ENCODE peak calls at places on chromosomes 1 and 21, in six cellular contexts. One of them, this sample, is unnamed.

GRCh38 chr1:4003846-4004505 is 103.9 kb upstream of the C1orf174 start:
- DNase-seq in colonic mucosa: no peak
- DNase-seq in CD8-positive, alpha-beta memory T cell: no peak
- DNase-seq in psoas muscle: no peak
- DNase-seq in GM23338: no peak
- DNase-seq in substantia nigra: no peak
- DNase-seq in this sample: peak; percentile 28

GRCh38 chr1:9249263-9249533 is 14.6 kb downstream of the H6PD start:
- DNase-seq in colonic mucosa: no peak
- DNase-seq in CD8-positive, alpha-beta memory T cell: no peak
- DNase-seq in psoas muscle: no peak
- DNase-seq in GM23338: no peak
- DNase-seq in substantia nigra: no peak
- DNase-seq in this sample: no peak

GRCh38 chr1:224109981-224110380 is 3.9 kb upstream of the FBXO28 start:
- DNase-seq in colonic mucosa: no peak
- DNase-seq in CD8-positive, alpha-beta memory T cell: no peak
- DNase-seq in psoas muscle: no peak
- DNase-seq in GM23338: no peak
- DNase-seq in substantia nigra: no peak
- DNase-seq in this sample: no peak

GRCh38 chr1:19710825-19711611 is 46.3 kb downstream of the HTR6 start:
- DNase-seq in colonic mucosa: no peak
- DNase-seq in CD8-positive, alpha-beta memory T cell: no peak
- DNase-seq in psoas muscle: no peak
- DNase-seq in GM23338: no peak
- DNase-seq in substantia nigra: no peak
- DNase-seq in this sample: no peak

GRCh38 chr1:22122273-22123070 is 20.4 kb downstream of the WNT4 start:
- DNase-seq in colonic mucosa: no peak
- DNase-seq in CD8-positive, alpha-beta memory T cell: no peak
- DNase-seq in psoas muscle: no peak
- DNase-seq in GM23338: no peak
- DNase-seq in substantia nigra: peak; percentile 45
- DNase-seq in this sample: peak; percentile 64

GRCh38 chr1:54137532-54138061 is 15.2 kb downstream of the CDCP2 start:
- DNase-seq in colonic mucosa: no peak
- DNase-seq in CD8-positive, alpha-beta memory T cell: no peak
- DNase-seq in psoas muscle: no peak
- DNase-seq in GM23338: no peak
- DNase-seq in substantia nigra: no peak
- DNase-seq in this sample: no peak

GRCh38 chr1:201240171-201240570 is 43.1 kb upstream of the PKP1 start:
- DNase-seq in colonic mucosa: no peak
- DNase-seq in CD8-positive, alpha-beta memory T cell: no peak
- DNase-seq in psoas muscle: no peak
- DNase-seq in GM23338: no peak
- DNase-seq in substantia nigra: no peak
- DNase-seq in this sample: no peak

GRCh38 chr1:202216691-202217090 is 23.1 kb downstream of the LGR6 start:
- DNase-seq in colonic mucosa: no peak
- DNase-seq in CD8-positive, alpha-beta memory T cell: no peak
- DNase-seq in psoas muscle: no peak
- DNase-seq in GM23338: no peak
- DNase-seq in substantia nigra: peak; percentile 23
- DNase-seq in this sample: no peak

GRCh38 chr1:227673441-227673840 is 61.7 kb downstream of the JMJD4 start:
- DNase-seq in colonic mucosa: no peak
- DNase-seq in CD8-positive, alpha-beta memory T cell: no peak
- DNase-seq in psoas muscle: no peak
- DNase-seq in GM23338: no peak
- DNase-seq in substantia nigra: no peak
- DNase-seq in this sample: no peak

GRCh38 chr21:37459575-37459974 is 93.0 kb downstream of the DYRK1A start:
- DNase-seq in colonic mucosa: no peak
- DNase-seq in CD8-positive, alpha-beta memory T cell: no peak
- DNase-seq in psoas muscle: no peak
- DNase-seq in GM23338: no peak
- DNase-seq in substantia nigra: no peak
- DNase-seq in this sample: no peak
- H3K27ac ChIP-seq in colonic mucosa: no peak overlapping the region
- H3K27ac ChIP-seq in CD8-positive, alpha-beta memory T cell: no peak overlapping the region
- H3K27ac ChIP-seq in psoas muscle: peak overlapping the region; percentile 80
- H3K27ac ChIP-seq in GM23338: no peak overlapping the region
- H3K27ac ChIP-seq in substantia nigra: no peak overlapping the region
- H3K27ac ChIP-seq in this sample: no peak overlapping the region

GRCh38 chr1:71083271-71083670 is 2.4 kb upstream of the ZRANB2 start:
- DNase-seq in colonic mucosa: no peak
- DNase-seq in CD8-positive, alpha-beta memory T cell: no peak
- DNase-seq in psoas muscle: no peak
- DNase-seq in GM23338: no peak
- DNase-seq in substantia nigra: peak; percentile 10
- DNase-seq in this sample: no peak

GRCh38 chr1:71086331-71086730 is 5.5 kb upstream of the ZRANB2 start:
- DNase-seq in colonic mucosa: no peak
- DNase-seq in CD8-positive, alpha-beta memory T cell: no peak
- DNase-seq in psoas muscle: no peak
- DNase-seq in GM23338: no peak
- DNase-seq in substantia nigra: no peak
- DNase-seq in this sample: no peak

GRCh38 chr1:71080782-71081696 is at the start of gene ZRANB2:
- DNase-seq in colonic mucosa: peak; percentile 95
- DNase-seq in CD8-positive, alpha-beta memory T cell: peak; percentile 94
- DNase-seq in psoas muscle: peak; percentile 90
- DNase-seq in GM23338: peak; percentile 98
- DNase-seq in substantia nigra: peak; percentile 85
- DNase-seq in this sample: peak; percentile 92

GRCh38 chr1:71080178-71080781 is 555 bp downstream of the ZRANB2 start:
- DNase-seq in colonic mucosa: peak; percentile 32
- DNase-seq in CD8-positive, alpha-beta memory T cell: no peak
- DNase-seq in psoas muscle: no peak
- DNase-seq in GM23338: peak; percentile 44
- DNase-seq in substantia nigra: no peak
- DNase-seq in this sample: no peak

GRCh38 chr1:71081697-71082080 is 854 bp upstream of the ZRANB2 start:
- DNase-seq in colonic mucosa: no peak
- DNase-seq in CD8-positive, alpha-beta memory T cell: no peak
- DNase-seq in psoas muscle: no peak
- DNase-seq in GM23338: peak; percentile 40
- DNase-seq in substantia nigra: no peak
- DNase-seq in this sample: no peak
- H3K27ac ChIP-seq in colonic mucosa: peak overlapping the region; percentile 89
- H3K27ac ChIP-seq in CD8-positive, alpha-beta memory T cell: peak overlapping the region; percentile 96
- H3K27ac ChIP-seq in psoas muscle: peak overlapping the region; percentile 90
- H3K27ac ChIP-seq in GM23338: no peak overlapping the region
- H3K27ac ChIP-seq in substantia nigra: no peak overlapping the region
- H3K27ac ChIP-seq in this sample: peak overlapping the region; percentile 91

DNA sequence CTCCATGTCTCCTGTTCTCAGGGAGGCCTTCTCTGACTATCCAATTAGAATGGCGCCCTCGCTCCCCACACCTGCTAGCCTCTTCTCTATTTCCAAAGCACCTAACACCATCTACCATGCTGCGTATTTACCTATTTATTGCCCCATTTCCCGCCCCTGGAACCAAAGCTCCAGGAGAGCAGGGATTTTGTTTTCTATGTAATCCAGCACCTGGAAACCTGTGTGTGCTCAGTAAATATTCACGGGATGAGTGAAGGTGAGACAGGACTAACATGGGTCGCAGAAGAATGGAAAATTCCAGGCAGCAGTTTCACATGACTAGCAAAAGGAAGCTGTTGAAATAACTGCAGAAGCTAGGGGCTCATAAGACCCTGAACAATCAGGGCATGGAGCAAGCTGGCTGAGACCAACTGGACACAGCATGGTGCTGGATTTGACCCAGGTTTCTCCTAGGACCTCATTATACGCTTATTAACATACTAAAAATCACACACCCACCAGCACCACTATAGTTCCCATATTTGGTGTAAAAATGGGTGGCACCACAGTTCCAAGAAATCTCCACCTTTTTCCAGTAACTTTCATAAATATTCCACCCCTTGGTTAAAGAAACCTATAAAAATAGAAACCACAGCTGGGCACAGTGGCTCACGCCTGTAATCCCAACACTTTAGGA is 15.1 kb upstream of the TENT5B start:
- DNase-seq in colonic mucosa: no peak
- DNase-seq in CD8-positive, alpha-beta memory T cell: no peak
- DNase-seq in psoas muscle: no peak
- DNase-seq in GM23338: no peak
- DNase-seq in substantia nigra: no peak
- DNase-seq in this sample: no peak
- H3K27ac ChIP-seq in colonic mucosa: peak overlapping the region; percentile 47
- H3K27ac ChIP-seq in CD8-positive, alpha-beta memory T cell: peak overlapping the region; percentile 61
- H3K27ac ChIP-seq in psoas muscle: no peak overlapping the region
- H3K27ac ChIP-seq in GM23338: peak overlapping the region; percentile 47
- H3K27ac ChIP-seq in substantia nigra: no peak overlapping the region
- H3K27ac ChIP-seq in this sample: peak overlapping the region; percentile 65

GRCh38 chr1:61496501-61496900 is 228.4 kb downstream of the TM2D1 start:
- DNase-seq in colonic mucosa: no peak
- DNase-seq in CD8-positive, alpha-beta memory T cell: no peak
- DNase-seq in psoas muscle: no peak
- DNase-seq in GM23338: no peak
- DNase-seq in substantia nigra: no peak
- DNase-seq in this sample: no peak
- H3K27ac ChIP-seq in colonic mucosa: no peak overlapping the region
- H3K27ac ChIP-seq in CD8-positive, alpha-beta memory T cell: no peak overlapping the region
- H3K27ac ChIP-seq in psoas muscle: no peak overlapping the region
- H3K27ac ChIP-seq in GM23338: no peak overlapping the region
- H3K27ac ChIP-seq in substantia nigra: no peak overlapping the region
- H3K27ac ChIP-seq in this sample: no peak overlapping the region

DNA sequence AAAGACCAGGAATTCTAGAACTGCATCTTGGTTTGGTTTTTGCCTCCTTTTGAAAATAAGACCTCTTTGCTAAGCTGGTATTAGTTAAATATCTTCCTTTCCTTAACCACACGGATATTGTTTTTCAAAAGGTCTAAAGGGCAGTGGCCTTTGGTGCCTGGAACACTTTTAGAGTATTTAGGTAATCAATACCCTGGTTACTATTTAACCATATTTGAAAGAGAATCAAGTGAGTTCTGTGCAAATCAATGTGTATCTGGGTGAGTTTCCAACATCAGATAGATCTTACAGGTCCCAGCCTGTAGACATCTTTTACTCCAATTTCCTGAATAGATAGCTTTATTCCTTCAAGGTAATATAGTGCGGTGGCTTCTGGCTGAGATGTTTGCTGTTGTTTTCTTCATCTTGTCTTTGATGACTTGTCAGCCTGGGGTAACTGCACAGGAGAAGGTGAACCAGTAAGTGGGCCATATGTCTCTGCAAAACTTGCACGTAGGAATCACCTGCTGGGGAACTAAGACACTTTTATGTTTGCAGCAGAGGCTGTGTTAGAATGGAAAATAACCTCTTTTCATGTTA is at the start of gene C8A:
- DNase-seq in colonic mucosa: no peak
- DNase-seq in CD8-positive, alpha-beta memory T cell: no peak
- DNase-seq in psoas muscle: no peak
- DNase-seq in GM23338: no peak
- DNase-seq in substantia nigra: no peak
- DNase-seq in this sample: no peak
- H3K27ac ChIP-seq in colonic mucosa: no peak within 1 kb of the TSS
- H3K27ac ChIP-seq in CD8-positive, alpha-beta memory T cell: no peak within 1 kb of the TSS
- H3K27ac ChIP-seq in psoas muscle: no peak within 1 kb of the TSS
- H3K27ac ChIP-seq in GM23338: no peak within 1 kb of the TSS
- H3K27ac ChIP-seq in substantia nigra: no peak within 1 kb of the TSS
- H3K27ac ChIP-seq in this sample: no peak within 1 kb of the TSS

DNA sequence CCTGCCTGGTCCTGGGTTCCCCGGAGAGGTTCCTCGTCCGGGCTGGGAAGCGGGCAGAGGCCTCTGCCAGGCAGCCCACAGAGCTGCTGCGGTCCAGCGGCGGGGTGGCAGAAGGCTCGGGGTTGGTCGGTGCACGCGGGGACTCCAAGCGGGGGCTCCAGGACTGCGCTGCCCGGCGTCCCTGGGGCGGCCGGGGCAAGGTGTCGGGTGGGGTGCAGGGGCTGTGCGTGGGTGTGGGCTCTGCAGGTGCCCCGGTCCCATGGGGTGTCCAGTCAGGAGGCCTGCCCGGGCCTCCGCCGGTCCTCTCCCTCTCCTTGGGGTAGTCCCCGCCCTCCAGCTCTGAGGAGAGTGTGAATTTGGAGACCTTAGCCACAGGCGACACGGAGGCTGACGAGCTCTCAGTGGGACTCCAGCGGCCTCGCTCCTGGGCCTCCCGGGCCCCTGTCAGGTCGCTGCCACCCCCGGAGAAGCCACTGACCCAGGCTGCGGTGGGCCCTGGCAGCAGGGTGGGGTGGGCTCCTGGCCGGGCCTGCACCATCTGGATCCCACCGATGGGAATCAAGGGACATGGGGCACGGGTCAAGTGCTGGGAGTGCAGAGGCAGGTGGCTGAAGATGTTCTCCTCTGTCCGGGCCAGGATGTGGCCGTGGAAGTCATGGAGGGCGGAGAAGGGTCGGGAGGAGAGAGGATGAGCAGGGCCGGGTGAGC is 26.2 kb upstream of the EDN2 start:
- DNase-seq in colonic mucosa: no peak
- DNase-seq in CD8-positive, alpha-beta memory T cell: no peak
- DNase-seq in psoas muscle: no peak
- DNase-seq in GM23338: no peak
- DNase-seq in substantia nigra: no peak
- DNase-seq in this sample: peak; percentile 80
- H3K27ac ChIP-seq in colonic mucosa: no peak overlapping the region
- H3K27ac ChIP-seq in CD8-positive, alpha-beta memory T cell: no peak overlapping the region
- H3K27ac ChIP-seq in psoas muscle: no peak overlapping the region
- H3K27ac ChIP-seq in GM23338: no peak overlapping the region
- H3K27ac ChIP-seq in substantia nigra: no peak overlapping the region
- H3K27ac ChIP-seq in this sample: no peak overlapping the region

This sample was measured in left lung.